ENCODE peak calls at places on chromosome 22, in nine cellular contexts. One of them, this sample, is unnamed.

GRCh38 chr22:35476341-35476740 is 64.3 kb upstream of the RASD2 start:
- DNase-seq in tibial nerve: no peak
- DNase-seq in breast epithelium: no peak
- DNase-seq in Peyer's patch: no peak
- DNase-seq in A549: no peak
- DNase-seq in uterus: no peak
- DNase-seq in sigmoid colon: no peak
- DNase-seq in IMR-90: no peak
- DNase-seq in endothelial cell of umbilical vein: no peak
- DNase-seq in this sample: no peak

GRCh38 chr22:37248251-37248650 is 4.2 kb upstream of the RAC2 start:
- DNase-seq in tibial nerve: no peak
- DNase-seq in breast epithelium: no peak
- DNase-seq in Peyer's patch: no peak
- DNase-seq in A549: no peak
- DNase-seq in uterus: no peak
- DNase-seq in sigmoid colon: no peak
- DNase-seq in IMR-90: no peak
- DNase-seq in endothelial cell of umbilical vein: no peak
- DNase-seq in this sample: no peak

GRCh38 chr22:40065981-40066380 is 71.2 kb downstream of the FAM83F start:
- DNase-seq in tibial nerve: no peak
- DNase-seq in breast epithelium: no peak
- DNase-seq in Peyer's patch: no peak
- DNase-seq in A549: no peak
- DNase-seq in uterus: no peak
- DNase-seq in sigmoid colon: no peak
- DNase-seq in IMR-90: no peak
- DNase-seq in endothelial cell of umbilical vein: no peak
- DNase-seq in this sample: no peak

GRCh38 chr22:41682033-41682807 is 6.4 kb downstream of the SNU13 start:
- DNase-seq in tibial nerve: peak
- DNase-seq in breast epithelium: peak
- DNase-seq in Peyer's patch: peak
- DNase-seq in A549: no peak
- DNase-seq in uterus: peak
- DNase-seq in sigmoid colon: peak
- DNase-seq in IMR-90: peak
- DNase-seq in endothelial cell of umbilical vein: peak
- DNase-seq in this sample: peak

GRCh38 chr22:30191049-30191701 is 55.4 kb downstream of the LIF start:
- DNase-seq in tibial nerve: no peak
- DNase-seq in breast epithelium: no peak
- DNase-seq in Peyer's patch: no peak
- DNase-seq in A549: no peak
- DNase-seq in uterus: no peak
- DNase-seq in sigmoid colon: no peak
- DNase-seq in IMR-90: peak
- DNase-seq in endothelial cell of umbilical vein: no peak
- DNase-seq in this sample: no peak

GRCh38 chr22:36860821-36861659 is at the start of gene NCF4:
- DNase-seq in tibial nerve: peak
- DNase-seq in breast epithelium: no peak
- DNase-seq in Peyer's patch: peak
- DNase-seq in A549: no peak
- DNase-seq in uterus: no peak
- DNase-seq in sigmoid colon: peak
- DNase-seq in IMR-90: no peak
- DNase-seq in endothelial cell of umbilical vein: no peak
- DNase-seq in this sample: peak

GRCh38 chr22:36405671-36406070 is 17.9 kb upstream of the MYH9 start:
- DNase-seq in tibial nerve: no peak
- DNase-seq in breast epithelium: no peak
- DNase-seq in Peyer's patch: peak
- DNase-seq in A549: no peak
- DNase-seq in uterus: no peak
- DNase-seq in sigmoid colon: no peak
- DNase-seq in IMR-90: no peak
- DNase-seq in endothelial cell of umbilical vein: no peak
- DNase-seq in this sample: no peak

GRCh38 chr22:36258750-36259619 is 6.1 kb downstream of the APOL1 start:
- DNase-seq in tibial nerve: no peak
- DNase-seq in breast epithelium: peak
- DNase-seq in Peyer's patch: no peak
- DNase-seq in A549: no peak
- DNase-seq in uterus: peak
- DNase-seq in sigmoid colon: peak
- DNase-seq in IMR-90: peak
- DNase-seq in endothelial cell of umbilical vein: peak
- DNase-seq in this sample: no peak

GRCh38 chr22:44108076-44108475 is 72.6 kb upstream of the PARVG start:
- DNase-seq in tibial nerve: no peak
- DNase-seq in breast epithelium: no peak
- DNase-seq in Peyer's patch: no peak
- DNase-seq in A549: no peak
- DNase-seq in uterus: no peak
- DNase-seq in sigmoid colon: no peak
- DNase-seq in IMR-90: no peak
- DNase-seq in endothelial cell of umbilical vein: no peak
- DNase-seq in this sample: peak

GRCh38 chr22:35556666-35557065 is 16.0 kb downstream of the RASD2 start:
- DNase-seq in tibial nerve: no peak
- DNase-seq in breast epithelium: no peak
- DNase-seq in Peyer's patch: no peak
- DNase-seq in A549: no peak
- DNase-seq in uterus: no peak
- DNase-seq in sigmoid colon: no peak
- DNase-seq in IMR-90: peak
- DNase-seq in endothelial cell of umbilical vein: no peak
- DNase-seq in this sample: no peak

GRCh38 chr22:41226728-41227655 is 13.7 kb downstream of the CHADL start:
- DNase-seq in tibial nerve: no peak
- DNase-seq in breast epithelium: no peak
- DNase-seq in Peyer's patch: no peak
- DNase-seq in A549: no peak
- DNase-seq in uterus: no peak
- DNase-seq in sigmoid colon: no peak
- DNase-seq in IMR-90: no peak
- DNase-seq in endothelial cell of umbilical vein: no peak
- DNase-seq in this sample: no peak

GRCh38 chr22:50186789-50187523 is 1.2 kb downstream of the TRABD start:
- DNase-seq in tibial nerve: no peak
- DNase-seq in breast epithelium: no peak
- DNase-seq in Peyer's patch: peak
- DNase-seq in A549: no peak
- DNase-seq in uterus: no peak
- DNase-seq in sigmoid colon: no peak
- DNase-seq in IMR-90: peak
- DNase-seq in endothelial cell of umbilical vein: no peak
- DNase-seq in this sample: no peak

GRCh38 chr22:31637938-31638618 is 23.9 kb downstream of the PISD start:
- DNase-seq in tibial nerve: no peak
- DNase-seq in breast epithelium: no peak
- DNase-seq in Peyer's patch: peak
- DNase-seq in A549: no peak
- DNase-seq in uterus: no peak
- DNase-seq in sigmoid colon: no peak
- DNase-seq in IMR-90: no peak
- DNase-seq in endothelial cell of umbilical vein: peak
- DNase-seq in this sample: peak
- TF ChIP-seq POLR2A in tibial nerve: no peak
- TF ChIP-seq POLR2A in breast epithelium: no peak
- TF ChIP-seq POLR2A in Peyer's patch: no peak
- TF ChIP-seq POLR2A in A549: no peak
- TF ChIP-seq POLR2A in uterus: no peak
- TF ChIP-seq POLR2A in sigmoid colon: no peak
- TF ChIP-seq POLR2A in IMR-90: no peak
- TF ChIP-seq POLR2A in endothelial cell of umbilical vein: no peak
- TF ChIP-seq POLR2A in this sample: no peak

GRCh38 chr22:32794449-32795213 is 6.9 kb upstream of the TIMP3 start:
- DNase-seq in tibial nerve: no peak
- DNase-seq in breast epithelium: no peak
- DNase-seq in Peyer's patch: no peak
- DNase-seq in A549: no peak
- DNase-seq in uterus: no peak
- DNase-seq in sigmoid colon: no peak
- DNase-seq in IMR-90: peak
- DNase-seq in endothelial cell of umbilical vein: no peak
- DNase-seq in this sample: no peak
- TF ChIP-seq CTCF in tibial nerve: no peak
- TF ChIP-seq CTCF in breast epithelium: no peak
- TF ChIP-seq CTCF in Peyer's patch: no peak
- TF ChIP-seq CTCF in A549: no peak
- TF ChIP-seq CTCF in uterus: no peak
- TF ChIP-seq CTCF in sigmoid colon: no peak
- TF ChIP-seq CTCF in IMR-90: no peak
- TF ChIP-seq CTCF in endothelial cell of umbilical vein: no peak
- TF ChIP-seq CTCF in this sample: no peak

GRCh38 chr22:38310518-38311330 is 6.5 kb downstream of the CSNK1E start:
- DNase-seq in tibial nerve: no peak
- DNase-seq in breast epithelium: no peak
- DNase-seq in Peyer's patch: no peak
- DNase-seq in A549: no peak
- DNase-seq in uterus: peak
- DNase-seq in sigmoid colon: peak
- DNase-seq in IMR-90: no peak
- DNase-seq in endothelial cell of umbilical vein: no peak
- DNase-seq in this sample: no peak
- TF ChIP-seq POLR2A in tibial nerve: no peak
- TF ChIP-seq POLR2A in breast epithelium: no peak
- TF ChIP-seq POLR2A in Peyer's patch: no peak
- TF ChIP-seq POLR2A in A549: no peak
- TF ChIP-seq POLR2A in uterus: no peak
- TF ChIP-seq POLR2A in sigmoid colon: no peak
- TF ChIP-seq POLR2A in IMR-90: no peak
- TF ChIP-seq POLR2A in endothelial cell of umbilical vein: no peak
- TF ChIP-seq POLR2A in this sample: no peak

DNA sequence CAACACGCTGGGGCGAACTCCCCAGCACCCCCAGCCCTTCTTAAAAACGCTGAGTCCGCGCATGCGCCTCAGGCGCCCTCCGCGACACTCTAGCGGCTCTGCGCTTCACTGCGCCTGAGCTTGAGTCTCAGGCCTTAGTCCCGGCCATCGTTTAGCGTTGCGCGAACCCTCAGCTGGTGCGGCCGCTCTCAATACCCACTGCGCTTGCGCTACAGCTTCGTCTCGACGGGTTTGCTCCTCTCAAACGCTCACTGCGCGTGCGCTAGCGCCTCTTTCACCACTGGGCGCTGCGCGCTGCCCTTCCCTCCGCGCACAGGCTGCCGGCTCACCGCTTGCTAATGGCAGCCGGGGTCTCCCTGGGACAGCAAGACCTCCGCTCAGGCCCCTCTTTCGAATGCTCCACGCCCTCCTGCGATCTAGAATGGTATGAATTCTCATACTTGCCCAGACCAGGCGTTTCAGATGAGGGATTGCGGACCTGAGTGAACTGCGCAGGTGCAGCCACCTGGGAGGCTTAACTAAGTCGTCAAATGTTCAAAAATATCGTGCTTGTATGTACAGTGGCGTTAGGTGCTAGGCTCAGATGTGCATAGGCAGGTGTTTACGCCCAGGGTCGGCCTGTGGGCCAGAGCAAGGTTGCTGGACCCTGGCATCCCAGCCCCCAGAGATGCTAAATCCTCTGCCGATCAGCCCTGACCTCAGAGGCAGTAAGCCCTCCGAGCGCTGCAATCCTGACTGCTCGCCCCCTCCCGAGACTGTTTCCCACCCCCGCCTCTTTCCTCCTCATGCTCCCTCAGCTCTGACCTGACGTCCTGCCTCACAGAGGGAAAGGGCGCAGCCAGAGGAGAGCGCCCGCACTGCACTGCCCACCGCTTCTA is at the start of gene SLC2A11:
- DNase-seq in tibial nerve: peak
- DNase-seq in breast epithelium: peak
- DNase-seq in Peyer's patch: peak
- DNase-seq in A549: peak
- DNase-seq in uterus: peak
- DNase-seq in sigmoid colon: peak
- DNase-seq in IMR-90: peak
- DNase-seq in endothelial cell of umbilical vein: peak
- DNase-seq in this sample: peak
- TF ChIP-seq CTCF in tibial nerve: peak
- TF ChIP-seq CTCF in breast epithelium: peak
- TF ChIP-seq CTCF in Peyer's patch: peak
- TF ChIP-seq CTCF in A549: no peak
- TF ChIP-seq CTCF in uterus: peak
- TF ChIP-seq CTCF in sigmoid colon: peak
- TF ChIP-seq CTCF in IMR-90: peak
- TF ChIP-seq CTCF in endothelial cell of umbilical vein: peak
- TF ChIP-seq CTCF in this sample: peak

DNA sequence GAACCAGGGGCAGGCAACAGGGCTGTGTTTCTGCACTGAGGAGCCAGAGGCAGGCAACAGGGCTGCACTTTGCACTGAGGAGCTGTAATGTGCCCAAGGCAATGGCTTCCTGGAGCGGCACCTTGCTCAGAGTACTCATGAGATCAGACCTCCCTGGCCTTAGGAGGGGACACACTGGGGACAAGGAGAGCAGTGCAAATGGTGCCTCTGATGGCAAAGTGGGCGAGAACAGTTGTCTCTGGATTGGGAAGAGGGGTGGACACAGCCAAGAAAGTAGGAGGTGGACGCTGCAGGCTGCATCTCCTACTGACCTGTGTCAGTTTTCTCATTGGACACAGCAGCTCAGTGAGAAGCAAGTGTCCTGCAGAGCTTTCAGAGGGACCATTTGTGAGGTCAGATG is 1443.3 kb downstream of the TBC1D22A start:
- DNase-seq in tibial nerve: no peak
- DNase-seq in breast epithelium: no peak
- DNase-seq in Peyer's patch: no peak
- DNase-seq in A549: no peak
- DNase-seq in uterus: no peak
- DNase-seq in sigmoid colon: no peak
- DNase-seq in IMR-90: no peak
- DNase-seq in endothelial cell of umbilical vein: no peak
- DNase-seq in this sample: no peak
- TF ChIP-seq POLR2A in tibial nerve: no peak
- TF ChIP-seq POLR2A in breast epithelium: no peak
- TF ChIP-seq POLR2A in Peyer's patch: no peak
- TF ChIP-seq POLR2A in A549: no peak
- TF ChIP-seq POLR2A in uterus: no peak
- TF ChIP-seq POLR2A in sigmoid colon: no peak
- TF ChIP-seq POLR2A in IMR-90: no peak
- TF ChIP-seq POLR2A in endothelial cell of umbilical vein: no peak
- TF ChIP-seq POLR2A in this sample: no peak

DNA sequence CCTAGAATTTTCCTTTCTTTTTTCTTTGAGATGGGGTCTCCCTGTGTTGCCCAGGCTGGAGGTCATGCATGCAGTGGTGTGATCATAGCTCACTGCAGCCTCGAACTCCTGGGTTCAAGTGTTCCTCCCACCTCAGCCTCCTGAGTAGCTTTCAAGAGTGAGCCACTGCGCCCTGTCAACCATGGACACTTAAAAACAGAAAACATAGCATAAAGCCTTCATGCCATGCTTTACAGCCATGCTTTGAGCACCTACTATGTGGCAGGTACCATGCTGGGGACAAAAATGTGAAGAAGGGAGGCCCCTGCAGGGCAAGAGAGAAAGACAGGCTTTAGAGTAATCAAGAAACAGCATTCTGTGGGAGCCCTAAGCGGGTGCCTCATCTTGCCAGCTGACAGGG is 13.7 kb upstream of the GNB1L start:
- DNase-seq in tibial nerve: peak
- DNase-seq in breast epithelium: no peak
- DNase-seq in Peyer's patch: no peak
- DNase-seq in A549: no peak
- DNase-seq in uterus: no peak
- DNase-seq in sigmoid colon: no peak
- DNase-seq in IMR-90: no peak
- DNase-seq in endothelial cell of umbilical vein: no peak
- DNase-seq in this sample: no peak
- TF ChIP-seq CTCF in tibial nerve: no peak
- TF ChIP-seq CTCF in breast epithelium: no peak
- TF ChIP-seq CTCF in Peyer's patch: no peak
- TF ChIP-seq CTCF in A549: no peak
- TF ChIP-seq CTCF in uterus: no peak
- TF ChIP-seq CTCF in sigmoid colon: no peak
- TF ChIP-seq CTCF in IMR-90: no peak
- TF ChIP-seq CTCF in endothelial cell of umbilical vein: no peak
- TF ChIP-seq CTCF in this sample: no peak